ENCODE peak calls at places on chromosomes 3 and 15, in six cellular contexts. J, T, P, B, C and G are unnamed samples.

GRCh38 chr3:195802795-195803194 is 8.9 kb downstream of the MUC4 start:
- ATAC-seq in J (no peak), T (no peak), P (no peak), B (peak), C (no peak), G (no peak)

GRCh38 chr3:6542795-6543194 is 318.1 kb upstream of the GRM7 start:
- ATAC-seq in J (no peak), T (no peak), P (no peak), B (no peak), C (peak), G (no peak)

GRCh38 chr3:32371466-32372212 is 20.0 kb upstream of the CMTM7 start:
- ATAC-seq in J (no peak), T (no peak), P (no peak), B (no peak), C (no peak), G (no peak)

GRCh38 chr3:88137836-88138235 is 11.9 kb upstream of the C3orf38 start:
- ATAC-seq in J (no peak), T (no peak), P (no peak), B (no peak), C (no peak), G (no peak)

GRCh38 chr3:71345429-71346027 is 238.0 kb downstream of the FOXP1 start:
- ATAC-seq in J (no peak), T (no peak), P (no peak), B (peak), C (no peak), G (peak)

GRCh38 chr15:48616216-48616615 is 29.3 kb downstream of the FBN1 start:
- ATAC-seq in J (no peak), T (no peak), P (no peak), B (no peak), C (no peak), G (no peak)

GRCh38 chr3:140953028-140953960 is 11.7 kb downstream of the SLC25A36 start:
- ATAC-seq in J (peak), T (no peak), P (no peak), B (no peak), C (no peak), G (no peak)

GRCh38 chr3:195386739-195387138 is 56.1 kb downstream of the ACAP2 start:
- ATAC-seq in J (no peak), T (no peak), P (no peak), B (no peak), C (no peak), G (no peak)

GRCh38 chr3:179589143-179589542 is 15.3 kb downstream of the MRPL47 start:
- ATAC-seq in J (no peak), T (no peak), P (no peak), B (no peak), C (no peak), G (no peak)

GRCh38 chr3:61444794-61445193 is 116.6 kb upstream of the PTPRG start:
- ATAC-seq in J (no peak), T (no peak), P (no peak), B (no peak), C (no peak), G (no peak)

GRCh38 chr15:52718551-52718950 is 39.4 kb upstream of the ATOSA start:
- ATAC-seq in J (no peak), T (no peak), P (no peak), B (no peak), C (no peak), G (no peak)

GRCh38 chr3:123633530-123633929 is 48.7 kb upstream of the HACD2 start:
- ATAC-seq in J (no peak), T (no peak), P (no peak), B (no peak), C (peak), G (no peak)

GRCh38 chr15:31263751-31264533 is 62.7 kb upstream of the KLF13 start:
- ATAC-seq in J (peak), T (no peak), P (no peak), B (peak), C (no peak), G (peak)

GRCh38 chr3:42077785-42078184 is 13.4 kb upstream of the TRAK1 start:
- ATAC-seq in J (no peak), T (no peak), P (no peak), B (no peak), C (no peak), G (peak)

GRCh38 chr3:196948442-196949365 is 6.4 kb upstream of the NCBP2 start:
- ATAC-seq in J (peak), T (peak), P (peak), B (peak), C (peak), G (no peak)

GRCh38 chr3:149186726-149187125 is 34.9 kb downstream of the CP start:
- ATAC-seq in J (no peak), T (no peak), P (peak), B (no peak), C (no peak), G (no peak)

GRCh38 chr3:24562874-24563273 is 68.2 kb upstream of the THRB start:
- ATAC-seq in J (no peak), T (no peak), P (no peak), B (no peak), C (no peak), G (no peak)

GRCh38 chr3:178255315-178255714 is 280.9 kb upstream of the KCNMB2 start:
- ATAC-seq in J (no peak), T (no peak), P (no peak), B (no peak), C (no peak), G (no peak)
- TF ChIP-seq POLR2AphosphoS5 in J (no peak), T (no peak), P (no peak), B (no peak), C (no peak), G (no peak)

DNA sequence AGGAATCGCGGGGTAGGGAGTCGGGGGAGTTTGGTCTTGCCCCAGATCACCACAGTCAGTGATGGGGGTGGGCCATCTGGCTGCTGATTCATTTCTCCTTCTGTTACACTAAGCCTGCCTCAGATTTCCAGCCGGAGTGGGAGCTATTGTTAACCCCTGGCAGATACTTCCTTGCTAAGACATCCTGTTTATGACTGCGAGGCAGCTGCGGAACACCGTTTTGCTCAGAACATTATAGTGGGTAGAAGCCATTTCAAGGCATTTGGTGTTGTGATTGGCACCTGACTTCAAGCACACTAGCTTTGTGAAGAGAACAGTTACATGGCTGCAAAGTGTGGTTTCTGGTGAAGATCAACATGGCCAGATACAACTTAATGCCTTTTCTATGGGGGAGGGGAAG is 73.8 kb downstream of the FLNB start:
- ATAC-seq in J (no peak), T (no peak), P (no peak), B (no peak), C (no peak), G (peak)
- TF ChIP-seq POLR2AphosphoS5 in J (no peak), T (no peak), P (no peak), B (no peak), C (no peak), G (no peak)

GRCh38 chr3:64815195-64815627 is 127.4 kb upstream of the ADAMTS9 start:
- ATAC-seq in J (no peak), T (no peak), P (no peak), B (peak), C (no peak), G (peak)
- TF ChIP-seq POLR2AphosphoS5 in J (no peak), T (no peak), P (no peak), B (peak), C (no peak), G (no peak)

DNA sequence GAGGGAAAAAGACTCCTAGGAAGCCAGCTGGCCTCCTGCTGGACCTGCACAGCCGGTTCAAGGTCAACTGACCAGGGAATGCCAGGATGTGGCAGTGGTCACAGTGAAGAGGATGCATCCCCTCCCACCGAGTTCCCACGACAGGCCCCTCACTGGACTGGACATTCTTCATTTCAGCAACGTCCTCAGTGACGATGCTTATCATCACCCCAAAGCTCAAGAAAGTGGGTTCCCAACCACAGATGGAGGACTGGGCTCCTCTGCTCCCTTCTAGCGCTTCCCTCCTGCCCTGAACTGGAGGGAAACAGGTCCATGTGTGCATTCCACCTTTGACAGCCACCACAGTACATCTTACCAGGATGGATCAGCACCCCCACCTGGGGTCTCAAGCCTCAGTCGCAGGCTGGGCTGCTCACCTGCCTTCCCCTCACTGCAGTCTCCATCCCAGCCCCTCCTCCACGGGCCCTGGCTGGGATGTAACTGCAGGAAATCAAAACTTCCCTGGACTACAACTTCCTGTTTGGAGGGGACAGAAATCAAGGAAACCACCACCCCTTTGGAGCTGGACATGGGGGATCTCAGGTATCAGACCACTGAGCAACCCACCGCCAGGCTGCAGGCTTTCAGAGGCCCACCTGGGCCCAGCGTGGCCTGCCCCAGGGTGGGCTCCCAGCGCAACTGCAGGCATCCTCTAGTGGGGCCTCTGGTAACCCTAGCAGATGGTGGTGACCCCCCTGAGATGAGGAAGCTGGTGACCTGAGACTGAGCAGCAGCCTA is 7.3 kb downstream of the CALML4 start:
- ATAC-seq in J (no peak), T (no peak), P (no peak), B (no peak), C (peak), G (no peak)
- TF ChIP-seq POLR2AphosphoS5 in J (no peak), T (no peak), P (no peak), B (no peak), C (no peak), G (no peak)

GRCh38 chr3:11213810-11214450 is 58.3 kb upstream of the ATG7 start:
- ATAC-seq in J (no peak), T (no peak), P (no peak), B (no peak), C (no peak), G (no peak)
- TF ChIP-seq POLR2AphosphoS5 in J (no peak), T (no peak), P (no peak), B (no peak), C (no peak), G (no peak)

GRCh38 chr15:78000089-78000926 is 77.2 kb downstream of the TBC1D2B start:
- ATAC-seq in J (peak), T (peak), P (peak), B (peak), C (peak), G (peak)
- TF ChIP-seq POLR2AphosphoS5 in J (no peak), T (no peak), P (no peak), B (no peak), C (no peak), G (no peak)

GRCh38 chr15:39685999-39686613 is 96.5 kb downstream of the FSIP1 start:
- ATAC-seq in J (peak), T (peak), P (peak), B (peak), C (peak), G (peak)
- TF ChIP-seq POLR2AphosphoS5 in J (no peak), T (no peak), P (no peak), B (no peak), C (no peak), G (no peak)

GRCh38 chr3:157436583-157437300 is at the start of gene PTX3:
- ATAC-seq in J (peak), T (no peak), P (peak), B (peak), C (no peak), G (peak)
- TF ChIP-seq POLR2AphosphoS5 in J (no peak), T (no peak), P (no peak), B (peak), C (no peak), G (peak)

DNA sequence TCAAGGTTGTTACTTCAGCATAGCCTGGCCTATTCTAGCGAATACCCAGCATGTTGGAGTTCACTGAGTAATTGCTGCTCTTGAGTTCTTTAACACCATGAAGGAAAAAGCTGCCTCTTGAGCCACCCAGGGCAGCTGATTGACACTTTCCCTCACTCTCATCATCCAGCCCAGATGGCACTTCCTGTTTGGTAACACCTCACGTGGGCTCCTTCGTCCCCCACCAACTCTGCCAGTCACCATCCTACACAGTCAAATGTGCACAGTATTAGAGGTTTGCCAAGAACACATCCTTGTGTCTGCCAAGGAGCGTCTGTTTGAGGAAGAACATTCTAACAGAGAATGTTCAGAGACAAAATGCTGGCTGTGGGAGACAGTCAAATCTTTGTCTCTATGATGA is 266.3 kb downstream of the RPLP1 start:
- ATAC-seq in J (no peak), T (no peak), P (no peak), B (peak), C (no peak), G (peak)
- TF ChIP-seq POLR2AphosphoS5 in J (no peak), T (no peak), P (no peak), B (peak), C (no peak), G (no peak)

DNA sequence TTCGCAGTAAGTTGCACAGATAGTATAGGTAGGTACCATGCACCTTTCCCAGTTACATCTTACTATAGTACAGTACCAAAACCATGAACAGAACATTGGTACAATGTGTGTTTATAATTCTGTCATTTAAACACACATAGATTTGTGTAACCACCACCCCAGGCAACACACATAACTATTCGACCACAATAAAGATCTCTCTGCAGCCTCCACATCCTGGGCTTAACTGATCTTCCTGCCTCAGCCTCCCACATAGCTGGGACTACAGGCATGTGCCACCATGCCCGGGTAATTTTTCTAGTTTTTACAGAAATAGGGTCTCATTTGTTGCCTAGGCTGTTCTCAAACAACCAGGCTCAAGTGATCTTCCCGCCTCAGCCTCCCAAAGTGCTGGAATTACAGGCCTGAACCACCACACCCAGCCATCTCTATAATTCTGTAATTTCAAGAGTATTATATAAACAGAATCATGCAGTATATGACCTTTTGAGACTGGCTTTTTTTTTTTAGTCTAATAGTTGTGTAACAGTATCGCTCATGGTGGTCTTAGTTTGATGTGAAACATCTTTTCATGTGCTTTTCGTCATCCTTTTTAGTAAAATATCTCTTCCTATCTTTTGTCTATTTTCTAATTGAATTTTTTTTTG is 13.3 kb upstream of the TMF1 start:
- ATAC-seq in J (no peak), T (no peak), P (no peak), B (no peak), C (no peak), G (no peak)
- TF ChIP-seq POLR2AphosphoS5 in J (no peak), T (no peak), P (no peak), B (no peak), C (no peak), G (no peak)